ENCODE peak calls at places on chromosomes 5 and 9, in six cellular contexts. One of them, this sample, is unnamed.

GRCh38 chr5:142645456-142645855 is 40.4 kb downstream of the FGF1 start:
- DNase-seq in lower lobe of right lung: no peak
- DNase-seq in breast epithelium: no peak
- DNase-seq in body of pancreas: no peak
- DNase-seq in left ventricle myocardium inferior: no peak
- DNase-seq in neuronal stem cell: no peak
- DNase-seq in this sample: no peak

GRCh38 chr9:34291019-34291418 is 38.0 kb downstream of the KIF24 start:
- DNase-seq in breast epithelium: no peak
- DNase-seq in left ventricle myocardium inferior: no peak
- DNase-seq in body of pancreas: no peak
- DNase-seq in lower lobe of right lung: no peak
- DNase-seq in neuronal stem cell: no peak
- DNase-seq in this sample: no peak

GRCh38 chr9:83646500-83647239 is 23.7 kb downstream of the IDNK start:
- DNase-seq in neuronal stem cell: no peak
- DNase-seq in body of pancreas: no peak
- DNase-seq in breast epithelium: no peak
- DNase-seq in left ventricle myocardium inferior: no peak
- DNase-seq in lower lobe of right lung: no peak
- DNase-seq in this sample: no peak

GRCh38 chr5:160105686-160106085 is 13.6 kb downstream of the PWWP2A start:
- DNase-seq in breast epithelium: no peak
- DNase-seq in body of pancreas: no peak
- DNase-seq in left ventricle myocardium inferior: no peak
- DNase-seq in lower lobe of right lung: no peak
- DNase-seq in neuronal stem cell: no peak
- DNase-seq in this sample: no peak

GRCh38 chr9:106846847-106847246 is 16.1 kb upstream of the ZNF462 start:
- DNase-seq in lower lobe of right lung: no peak
- DNase-seq in body of pancreas: no peak
- DNase-seq in left ventricle myocardium inferior: no peak
- DNase-seq in neuronal stem cell: no peak
- DNase-seq in breast epithelium: no peak
- DNase-seq in this sample: no peak

GRCh38 chr5:142816577-142816976 is 46.4 kb downstream of the ARHGAP26 start:
- DNase-seq in body of pancreas: peak; percentile 32
- DNase-seq in left ventricle myocardium inferior: peak; percentile 68
- DNase-seq in breast epithelium: no peak
- DNase-seq in lower lobe of right lung: peak; percentile 71
- DNase-seq in neuronal stem cell: no peak
- DNase-seq in this sample: peak; percentile 54

GRCh38 chr9:87184956-87185642 is 237.8 kb upstream of the GAS1 start:
- DNase-seq in neuronal stem cell: no peak
- DNase-seq in lower lobe of right lung: no peak
- DNase-seq in left ventricle myocardium inferior: no peak
- DNase-seq in body of pancreas: no peak
- DNase-seq in breast epithelium: no peak
- DNase-seq in this sample: no peak

GRCh38 chr9:133379153-133380086 is 3.3 kb downstream of the STKLD1 start:
- DNase-seq in lower lobe of right lung: no peak
- DNase-seq in breast epithelium: no peak
- DNase-seq in neuronal stem cell: no peak
- DNase-seq in left ventricle myocardium inferior: no peak
- DNase-seq in body of pancreas: no peak
- DNase-seq in this sample: no peak

GRCh38 chr5:124755565-124755964 is 9.1 kb upstream of the ZNF608 start:
- DNase-seq in neuronal stem cell: no peak
- DNase-seq in breast epithelium: no peak
- DNase-seq in lower lobe of right lung: no peak
- DNase-seq in left ventricle myocardium inferior: no peak
- DNase-seq in body of pancreas: no peak
- DNase-seq in this sample: no peak

GRCh38 chr9:137294684-137295312 is 7.3 kb downstream of the NRARP start:
- DNase-seq in lower lobe of right lung: no peak
- DNase-seq in breast epithelium: no peak
- DNase-seq in neuronal stem cell: no peak
- DNase-seq in body of pancreas: peak; percentile 39
- DNase-seq in left ventricle myocardium inferior: no peak
- DNase-seq in this sample: no peak

GRCh38 chr5:150137997-150138396 is 17.6 kb downstream of the PDGFRB start:
- DNase-seq in left ventricle myocardium inferior: no peak
- DNase-seq in lower lobe of right lung: no peak
- DNase-seq in neuronal stem cell: no peak
- DNase-seq in breast epithelium: no peak
- DNase-seq in body of pancreas: no peak
- DNase-seq in this sample: peak; percentile 45

GRCh38 chr9:80522465-80522864 is 950.7 kb downstream of the TLE4 start:
- DNase-seq in body of pancreas: no peak
- DNase-seq in left ventricle myocardium inferior: no peak
- DNase-seq in breast epithelium: no peak
- DNase-seq in lower lobe of right lung: no peak
- DNase-seq in neuronal stem cell: no peak
- DNase-seq in this sample: no peak

GRCh38 chr9:79166005-79166404 is 405.8 kb upstream of the TLE4 start:
- DNase-seq in breast epithelium: no peak
- DNase-seq in neuronal stem cell: no peak
- DNase-seq in lower lobe of right lung: no peak
- DNase-seq in left ventricle myocardium inferior: no peak
- DNase-seq in body of pancreas: no peak
- DNase-seq in this sample: no peak

GRCh38 chr9:19460258-19460657 is 51.4 kb downstream of the ACER2 start:
- DNase-seq in neuronal stem cell: no peak
- DNase-seq in breast epithelium: no peak
- DNase-seq in body of pancreas: no peak
- DNase-seq in lower lobe of right lung: no peak
- DNase-seq in left ventricle myocardium inferior: no peak
- DNase-seq in this sample: no peak

GRCh38 chr5:159730285-159730684 is 186.0 kb upstream of the ADRA1B start:
- DNase-seq in lower lobe of right lung: no peak
- DNase-seq in left ventricle myocardium inferior: no peak
- DNase-seq in breast epithelium: no peak
- DNase-seq in body of pancreas: no peak
- DNase-seq in neuronal stem cell: no peak
- DNase-seq in this sample: no peak

GRCh38 chr5:59547731-59548130 is 345.8 kb downstream of the PDE4D start:
- DNase-seq in breast epithelium: no peak
- DNase-seq in body of pancreas: no peak
- DNase-seq in neuronal stem cell: no peak
- DNase-seq in lower lobe of right lung: no peak
- DNase-seq in left ventricle myocardium inferior: no peak
- DNase-seq in this sample: no peak

GRCh38 chr5:164504141-164504772 is 998.8 kb downstream of the MAT2B start:
- DNase-seq in body of pancreas: peak; percentile 57
- DNase-seq in lower lobe of right lung: no peak
- DNase-seq in left ventricle myocardium inferior: no peak
- DNase-seq in breast epithelium: no peak
- DNase-seq in neuronal stem cell: peak; percentile 56
- DNase-seq in this sample: peak; percentile 46

GRCh38 chr5:168086736-168087135 is 204.7 kb upstream of the WWC1 start:
- DNase-seq in neuronal stem cell: no peak
- DNase-seq in lower lobe of right lung: no peak
- DNase-seq in body of pancreas: no peak
- DNase-seq in left ventricle myocardium inferior: no peak
- DNase-seq in breast epithelium: no peak
- DNase-seq in this sample: no peak

GRCh38 chr9:101408374-101409078 is 9.9 kb downstream of the ZNF189 start:
- DNase-seq in neuronal stem cell: no peak
- DNase-seq in lower lobe of right lung: no peak
- DNase-seq in breast epithelium: no peak
- DNase-seq in left ventricle myocardium inferior: no peak
- DNase-seq in body of pancreas: no peak
- DNase-seq in this sample: no peak

GRCh38 chr5:10557747-10558295 is 6.0 kb upstream of the ANKRD33B start:
- DNase-seq in neuronal stem cell: no peak
- DNase-seq in breast epithelium: no peak
- DNase-seq in left ventricle myocardium inferior: no peak
- DNase-seq in lower lobe of right lung: no peak
- DNase-seq in body of pancreas: no peak
- DNase-seq in this sample: no peak

GRCh38 chr9:92954078-92954861 is 6.9 kb downstream of the FGD3 start:
- DNase-seq in body of pancreas: peak; percentile 31
- DNase-seq in neuronal stem cell: no peak
- DNase-seq in breast epithelium: peak; percentile 51
- DNase-seq in lower lobe of right lung: no peak
- DNase-seq in left ventricle myocardium inferior: peak; percentile 52
- DNase-seq in this sample: peak; percentile 45

GRCh38 chr5:124528838-124529237 is 217.6 kb downstream of the ZNF608 start:
- DNase-seq in neuronal stem cell: no peak
- DNase-seq in body of pancreas: no peak
- DNase-seq in breast epithelium: no peak
- DNase-seq in left ventricle myocardium inferior: no peak
- DNase-seq in lower lobe of right lung: no peak
- DNase-seq in this sample: no peak

GRCh38 chr9:87889065-87889881 is 6.6 kb downstream of the SPATA31E1 start:
- DNase-seq in body of pancreas: no peak
- DNase-seq in lower lobe of right lung: no peak
- DNase-seq in left ventricle myocardium inferior: no peak
- DNase-seq in breast epithelium: no peak
- DNase-seq in neuronal stem cell: no peak
- DNase-seq in this sample: no peak

GRCh38 chr5:59034498-59035186 is 451.8 kb downstream of the RAB3C start:
- DNase-seq in body of pancreas: no peak
- DNase-seq in left ventricle myocardium inferior: no peak
- DNase-seq in lower lobe of right lung: no peak
- DNase-seq in neuronal stem cell: no peak
- DNase-seq in breast epithelium: no peak
- DNase-seq in this sample: no peak

GRCh38 chr5:133744909-133745308 is 132.6 kb upstream of the FSTL4 start:
- DNase-seq in left ventricle myocardium inferior: no peak
- DNase-seq in lower lobe of right lung: no peak
- DNase-seq in neuronal stem cell: no peak
- DNase-seq in breast epithelium: no peak
- DNase-seq in body of pancreas: no peak
- DNase-seq in this sample: peak; percentile 57
- H3K4me3 ChIP-seq in left ventricle myocardium inferior: no peak overlapping the region
- H3K4me3 ChIP-seq in lower lobe of right lung: no peak overlapping the region
- H3K4me3 ChIP-seq in neuronal stem cell: no peak overlapping the region
- H3K4me3 ChIP-seq in breast epithelium: no peak overlapping the region
- H3K4me3 ChIP-seq in body of pancreas: no peak overlapping the region
- H3K4me3 ChIP-seq in this sample: no peak overlapping the region

DNA sequence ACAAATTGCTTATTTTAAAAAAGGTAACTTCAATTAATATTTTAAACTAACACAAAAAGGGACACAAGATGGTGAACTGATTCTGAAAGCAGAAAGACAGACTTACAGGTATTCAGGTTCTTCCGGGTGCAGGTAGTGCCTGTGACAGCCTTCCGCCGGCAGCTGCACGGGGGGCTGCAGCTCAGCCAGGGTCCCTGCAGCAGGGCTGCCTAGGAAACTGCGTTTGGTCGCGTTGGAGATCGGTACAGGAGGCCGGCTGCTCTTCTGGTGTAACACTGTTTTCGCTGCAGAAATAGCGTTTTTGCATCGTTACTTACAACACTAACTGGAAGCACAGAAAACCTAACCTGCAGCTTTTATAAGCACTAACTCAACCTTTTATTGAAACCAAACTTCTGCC is 80.0 kb downstream of the CAMSAP1 start:
- DNase-seq in neuronal stem cell: no peak
- DNase-seq in left ventricle myocardium inferior: no peak
- DNase-seq in body of pancreas: no peak
- DNase-seq in lower lobe of right lung: no peak
- DNase-seq in breast epithelium: no peak
- DNase-seq in this sample: no peak
- H3K36me3 ChIP-seq in neuronal stem cell: peaks cover 79% of the 10 kb centered on the region
- H3K36me3 ChIP-seq in left ventricle myocardium inferior: peaks cover 44% of the 10 kb centered on the region
- H3K36me3 ChIP-seq in body of pancreas: peaks cover 15% of the 10 kb centered on the region
- H3K36me3 ChIP-seq in lower lobe of right lung: peaks cover 51% of the 10 kb centered on the region
- H3K36me3 ChIP-seq in breast epithelium: peaks cover 11% of the 10 kb centered on the region
- H3K36me3 ChIP-seq in this sample: no peaks in the 10 kb centered on the region

GRCh38 chr9:127406799-127407504 is 10.0 kb downstream of the SLC2A8 start:
- DNase-seq in breast epithelium: no peak
- DNase-seq in lower lobe of right lung: no peak
- DNase-seq in left ventricle myocardium inferior: no peak
- DNase-seq in body of pancreas: no peak
- DNase-seq in neuronal stem cell: no peak
- DNase-seq in this sample: no peak
- H3K27ac ChIP-seq in breast epithelium: no peak overlapping the region
- H3K27ac ChIP-seq in lower lobe of right lung: no peak overlapping the region
- H3K27ac ChIP-seq in left ventricle myocardium inferior: peak overlapping the region; percentile 79
- H3K27ac ChIP-seq in body of pancreas: no peak overlapping the region
- H3K27ac ChIP-seq in neuronal stem cell: no peak overlapping the region
- H3K27ac ChIP-seq in this sample: peak overlapping the region; percentile 72

GRCh38 chr9:88994820-88995180 is 3.5 kb downstream of the S1PR3 start:
- DNase-seq in body of pancreas: no peak
- DNase-seq in breast epithelium: no peak
- DNase-seq in lower lobe of right lung: no peak
- DNase-seq in neuronal stem cell: no peak
- DNase-seq in left ventricle myocardium inferior: no peak
- DNase-seq in this sample: peak; percentile 67

GRCh38 chr9:88995205-88995604 is 3.9 kb downstream of the S1PR3 start:
- DNase-seq in lower lobe of right lung: no peak
- DNase-seq in body of pancreas: no peak
- DNase-seq in neuronal stem cell: no peak
- DNase-seq in left ventricle myocardium inferior: no peak
- DNase-seq in breast epithelium: no peak
- DNase-seq in this sample: no peak

GRCh38 chr9:88993327-88993726 is 2.1 kb downstream of the S1PR3 start:
- DNase-seq in lower lobe of right lung: no peak
- DNase-seq in body of pancreas: peak; percentile 44
- DNase-seq in breast epithelium: no peak
- DNase-seq in neuronal stem cell: no peak
- DNase-seq in left ventricle myocardium inferior: no peak
- DNase-seq in this sample: no peak

GRCh38 chr9:88995627-88996026 is 4.4 kb downstream of the S1PR3 start:
- DNase-seq in breast epithelium: no peak
- DNase-seq in left ventricle myocardium inferior: no peak
- DNase-seq in body of pancreas: no peak
- DNase-seq in lower lobe of right lung: no peak
- DNase-seq in neuronal stem cell: no peak
- DNase-seq in this sample: no peak

DNA sequence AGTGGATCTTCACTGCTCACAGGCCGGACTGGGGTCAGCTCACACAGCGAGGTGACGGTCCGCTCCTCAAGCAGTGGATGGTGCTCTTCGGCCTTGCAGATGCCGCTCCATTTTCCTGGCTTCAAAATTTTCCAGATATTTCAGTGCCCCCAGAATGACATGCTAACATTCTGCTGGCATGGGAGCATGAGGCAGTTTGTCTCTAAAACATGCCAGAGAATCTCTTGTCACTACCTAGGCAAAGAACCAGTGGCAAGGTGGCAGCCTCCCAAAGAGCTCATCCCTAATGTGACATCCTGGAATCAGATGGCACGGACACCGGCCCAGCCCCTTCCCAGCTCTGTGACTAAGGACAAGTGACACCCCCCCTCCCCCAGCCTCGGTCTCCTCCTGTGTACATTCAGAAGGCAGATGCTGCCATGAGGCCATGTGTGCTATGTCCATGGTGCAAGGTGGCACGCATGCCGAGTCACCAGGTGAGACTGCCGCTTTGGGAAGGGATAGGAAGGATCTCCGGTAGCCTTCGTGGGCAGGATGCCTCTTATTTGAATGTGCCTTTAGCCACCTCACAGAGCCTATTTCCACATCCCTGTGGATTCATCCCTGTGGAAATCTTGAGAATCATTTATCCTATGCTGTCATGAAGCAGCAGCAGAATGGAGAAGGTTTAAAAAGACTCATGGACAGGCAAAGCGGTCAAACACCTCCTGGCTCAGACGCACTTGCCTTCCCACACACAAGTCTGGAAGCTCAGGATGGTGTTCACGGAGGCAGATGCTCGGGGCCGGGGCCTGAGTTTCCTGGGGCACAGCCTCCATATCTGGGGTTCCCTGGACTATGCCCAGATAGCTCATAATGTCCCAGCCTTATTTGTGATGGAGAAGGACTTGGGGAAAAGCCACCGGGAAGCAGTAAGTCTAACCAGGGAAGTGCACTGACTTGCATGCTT is 2.9 kb downstream of the S1PR3 start:
- DNase-seq in body of pancreas: no peak
- DNase-seq in left ventricle myocardium inferior: no peak
- DNase-seq in breast epithelium: no peak
- DNase-seq in lower lobe of right lung: no peak
- DNase-seq in neuronal stem cell: no peak
- DNase-seq in this sample: peak; percentile 64
- H3K4me3 ChIP-seq in body of pancreas: no peak overlapping the region
- H3K4me3 ChIP-seq in left ventricle myocardium inferior: peak overlapping the region; percentile 86
- H3K4me3 ChIP-seq in breast epithelium: no peak overlapping the region
- H3K4me3 ChIP-seq in lower lobe of right lung: peak overlapping the region; percentile 66
- H3K4me3 ChIP-seq in neuronal stem cell: no peak overlapping the region
- H3K4me3 ChIP-seq in this sample: no peak overlapping the region